ENCODE peak calls at places on chromosomes 7 and 10, in ten cellular contexts. Y, Z, O, I, H, F, M, V, D and Q are unnamed samples.

GRCh38 chr7:31950101-31950755 is 120.0 kb downstream of the PDE1C start:
- DNase-seq in Z (no peak), F (peak), I (no peak), Y (no peak), D (no peak), M (peak), O (no peak), H (no peak), V (no peak), Q (no peak)

GRCh38 chr7:132759482-132760240 is 183.4 kb upstream of the PLXNA4 start:
- DNase-seq in Z (no peak), I (no peak), O (no peak), H (no peak), V (no peak), F (no peak), D (no peak), Y (no peak), M (no peak), Q (no peak)

GRCh38 chr7:149729983-149730801 is 43.2 kb downstream of the ZNF467 start:
- DNase-seq in V (no peak), F (no peak), Y (no peak), D (no peak), H (no peak), I (no peak), Z (no peak), O (no peak), M (no peak), Q (no peak)

GRCh38 chr10:119409906-119410305 is 132.6 kb downstream of the RGS10 start:
- DNase-seq in M (peak), F (peak), O (no peak), H (no peak), Z (no peak), I (peak), Y (no peak), D (no peak), V (no peak), Q (peak)

GRCh38 chr10:33402748-33403147 is 68.3 kb upstream of the NRP1 start:
- DNase-seq in V (peak), O (no peak), Y (no peak), F (no peak), H (no peak), I (no peak), M (no peak), D (no peak), Z (no peak), Q (no peak)

GRCh38 chr7:44634187-44634838 is 27.9 kb downstream of the OGDH start:
- DNase-seq in V (no peak), F (no peak), Z (no peak), I (peak), D (no peak), M (no peak), H (no peak), O (no peak), Y (no peak), Q (no peak)

GRCh38 chr7:96388620-96389383 is 66.9 kb upstream of the SLC25A13 start:
- DNase-seq in V (peak), M (peak), Y (no peak), I (no peak), D (no peak), F (peak), Z (peak), O (no peak), H (no peak), Q (no peak)

GRCh38 chr10:88980836-88981235 is 9.8 kb upstream of the FAS start:
- DNase-seq in H (no peak), V (no peak), D (no peak), I (no peak), Y (no peak), O (no peak), F (no peak), Z (no peak), M (no peak), Q (no peak)

GRCh38 chr10:86799188-86799845 is 42.9 kb downstream of the BMPR1A start:
- DNase-seq in V (no peak), Y (no peak), Z (no peak), F (no peak), I (no peak), M (no peak), O (no peak), H (no peak), D (no peak), Q (no peak)

GRCh38 chr10:92993671-92994304 is 66.8 kb upstream of the CYP26C1 start:
- DNase-seq in D (no peak), O (no peak), H (no peak), Z (no peak), F (no peak), I (no peak), M (no peak), V (no peak), Y (no peak), Q (no peak)

DNA sequence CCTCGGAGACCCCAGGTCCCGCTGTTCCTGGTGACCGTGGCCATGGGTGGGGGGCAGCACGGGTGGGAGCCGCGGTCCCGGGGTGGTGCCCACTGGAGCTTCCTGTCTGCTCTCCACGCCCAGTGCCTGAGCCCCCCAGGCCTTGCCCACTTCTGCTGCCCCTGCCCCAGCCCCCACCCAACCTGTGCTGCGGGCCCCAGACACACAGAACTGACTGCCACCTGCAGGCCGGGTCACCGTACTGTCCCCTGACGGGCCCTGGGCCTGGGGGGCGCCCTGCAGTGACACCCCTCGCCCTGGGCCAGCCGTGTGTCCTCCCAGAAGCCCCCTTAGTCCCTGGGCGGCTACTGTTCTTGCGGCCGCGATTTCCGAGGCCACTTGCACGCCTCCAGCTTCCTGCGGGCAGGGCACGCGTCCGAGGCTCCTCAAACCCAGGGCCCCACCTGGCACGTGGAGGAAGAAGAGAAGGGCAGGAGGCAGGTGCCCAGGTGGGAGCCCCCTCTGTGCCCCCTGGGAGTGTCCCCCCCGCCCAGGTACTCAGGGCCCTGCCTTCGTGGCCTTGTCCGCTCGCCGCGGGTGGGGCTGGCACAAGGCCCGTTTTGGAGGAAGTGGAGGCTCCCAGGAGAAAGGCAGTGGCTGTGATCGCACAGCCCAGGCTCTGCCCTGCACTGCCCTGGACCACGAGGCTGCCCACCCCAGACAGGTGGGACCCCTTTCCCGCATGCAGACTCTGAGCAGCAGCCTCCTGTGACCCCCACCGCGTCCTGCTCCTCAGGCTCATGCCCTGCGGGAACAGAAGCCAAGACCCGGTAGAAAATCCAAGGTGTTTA is 10.4 kb downstream of the TMEM184A start:
- DNase-seq in I (no peak), M (no peak), Y (no peak), H (peak), Z (no peak), D (no peak), O (no peak), F (no peak), V (no peak), Q (no peak)
- TF ChIP-seq CTCF in I (no peak), M (no peak), Y (no peak), H (peak), Z (no peak), D (no peak), O (no peak), F (no peak), V (peak), Q (no peak)

DNA sequence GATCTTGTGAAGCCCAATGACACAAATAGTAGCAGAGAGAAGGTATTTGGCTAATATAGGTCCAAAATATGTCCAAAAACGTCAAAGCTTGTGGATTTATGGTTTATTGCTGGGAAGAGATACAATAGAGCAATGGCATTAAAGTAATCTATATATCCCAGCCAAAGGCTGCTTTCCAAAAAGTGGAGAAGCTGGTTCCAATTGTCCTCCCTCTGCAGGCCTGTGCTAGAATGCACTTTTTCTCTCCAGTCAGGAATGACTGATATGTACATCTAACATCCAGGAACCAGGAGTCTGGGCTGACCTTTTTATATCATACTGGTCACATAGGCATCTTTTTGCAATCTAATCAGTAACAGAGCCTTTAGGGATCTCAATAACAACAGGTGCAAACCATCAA is 167.1 kb upstream of the FAM3C start:
- DNase-seq in O (no peak), V (peak), Y (no peak), D (no peak), M (peak), I (no peak), H (no peak), F (no peak), Z (peak), Q (no peak)
- TF ChIP-seq CTCF in O (no peak), V (peak), Y (no peak), D (no peak), M (peak), I (no peak), H (no peak), F (peak), Z (peak), Q (no peak)

DNA sequence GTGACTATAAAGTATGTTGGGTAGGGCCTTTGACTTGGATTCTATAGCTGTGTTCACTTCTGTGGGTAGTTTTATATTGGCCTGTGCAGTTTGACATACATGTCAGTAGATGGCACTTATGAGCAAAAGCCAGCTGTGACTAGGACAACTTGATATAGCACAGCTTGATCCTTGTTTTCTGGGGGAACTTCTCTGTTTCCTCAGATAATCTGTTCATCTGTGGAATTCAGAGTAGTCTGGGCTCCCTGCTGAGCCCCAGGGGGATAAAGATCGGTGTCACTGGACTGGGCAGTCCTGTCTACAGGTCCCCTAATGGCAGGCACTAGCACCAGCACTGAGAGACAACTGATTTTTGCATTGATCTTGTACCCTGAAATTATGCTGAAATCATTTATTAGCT is 25.4 kb downstream of the CYP2C9 start:
- DNase-seq in F (peak), M (peak), Z (peak), I (peak), H (peak), Y (peak), V (peak), D (no peak), O (peak), Q (peak)
- TF ChIP-seq CTCF in F (peak), M (peak), Z (peak), I (peak), H (peak), Y (peak), V (peak), D (no peak), O (no peak), Q (peak)

GRCh38 chr7:16078076-16078952 is 343.0 kb downstream of the CRPPA start:
- DNase-seq in Z (peak), V (peak), M (peak), H (peak), F (peak), O (no peak), I (peak), D (no peak), Y (peak), Q (peak)
- TF ChIP-seq CTCF in Z (peak), V (peak), M (peak), H (peak), F (peak), O (no peak), I (peak), D (peak), Y (peak), Q (peak)

DNA sequence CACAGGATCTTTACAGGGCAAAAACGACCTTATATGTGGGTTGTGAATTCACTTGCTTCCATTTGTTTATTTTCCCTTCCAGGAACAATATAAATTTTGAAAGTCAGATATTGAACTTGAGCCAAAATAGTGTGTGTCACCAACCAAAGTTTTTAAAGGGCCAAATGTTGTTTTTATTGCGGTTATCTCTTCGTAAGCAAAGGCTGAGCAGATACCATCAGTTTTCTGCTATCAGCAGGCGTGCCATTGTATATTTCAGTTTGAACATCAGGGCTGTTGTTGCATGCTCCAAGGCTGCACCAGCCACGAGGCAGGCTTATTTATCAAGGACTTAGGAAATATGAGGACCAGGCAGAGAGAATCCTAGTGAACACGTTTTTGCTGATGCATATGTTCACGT is 160.3 kb downstream of the PAXIP1 start:
- DNase-seq in F (no peak), H (no peak), I (no peak), Y (no peak), V (peak), M (no peak), D (no peak), Z (no peak), O (no peak), Q (no peak)
- TF ChIP-seq CTCF in F (no peak), H (no peak), I (no peak), Y (no peak), V (no peak), M (no peak), D (no peak), Z (no peak), O (no peak), Q (no peak)

DNA sequence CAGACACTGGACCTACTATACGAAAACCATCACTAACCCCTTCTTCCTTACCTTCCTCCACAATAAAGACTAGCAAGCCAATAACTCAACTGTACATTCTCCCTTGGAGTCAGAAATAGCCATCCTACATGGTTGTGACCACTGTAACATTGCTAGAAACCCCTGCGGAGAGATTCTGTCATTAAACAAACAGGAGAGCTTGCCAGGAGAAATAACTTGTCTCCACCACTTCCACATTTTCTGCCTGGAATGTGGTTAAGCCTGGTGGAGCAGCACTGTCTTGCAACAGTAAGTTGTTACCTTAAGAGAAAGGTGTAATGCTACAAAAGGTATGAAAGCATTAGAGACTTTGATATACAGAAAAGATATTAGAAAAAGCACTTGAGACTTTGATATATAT is 45.8 kb downstream of the THSD7A start:
- DNase-seq in Z (no peak), D (no peak), V (peak), I (no peak), F (peak), O (no peak), M (peak), Y (no peak), H (no peak), Q (no peak)
- TF ChIP-seq CTCF in Z (no peak), D (no peak), V (no peak), I (no peak), F (no peak), O (no peak), M (no peak), Y (no peak), H (no peak), Q (no peak)